ENCODE peak calls at places on chromosomes 6 and 20, in four cellular contexts. J, Q, C and B are unnamed samples.
A peak's percentile ranks its signal among the peaks of the same experiment; 100 is the strongest.

GRCh38 chr6:4670295-4670694 is 105.9 kb upstream of the CDYL start:
- DNase-seq in J (no peak), Q (no peak), C (no peak), B (no peak)

GRCh38 chr6:75498862-75499261 is 5.3 kb upstream of the FILIP1 start:
- DNase-seq in J (no peak), Q (no peak), C (no peak), B (no peak)

GRCh38 chr6:117448011-117448410 is 22.3 kb upstream of the ROS1 start:
- DNase-seq in J (no peak), Q (no peak), C (no peak), B (no peak)

GRCh38 chr6:35895560-35895959 is 25.3 kb downstream of the SRPK1 start:
- DNase-seq in J (no peak), Q (no peak), C (no peak), B (peak; percentile 77)

GRCh38 chr6:144266091-144266649 is 19.0 kb upstream of the UTRN start:
- DNase-seq in J (no peak), Q (no peak), C (no peak), B (peak; percentile 53)

GRCh38 chr6:11810039-11810541 is 31.5 kb upstream of the ADTRP start:
- DNase-seq in J (peak; percentile 88), Q (no peak), C (no peak), B (peak; percentile 63)

GRCh38 chr6:127893541-127893940 is 7.3 kb downstream of the THEMIS start:
- DNase-seq in J (no peak), Q (no peak), C (no peak), B (no peak)

GRCh38 chr20:1474817-1475603 is 8.4 kb upstream of the NSFL1C start:
- DNase-seq in J (no peak), Q (no peak), C (no peak), B (peak; percentile 88)

GRCh38 chr20:61521680-61522420 is 269.8 kb downstream of the CDH4 start:
- DNase-seq in J (no peak), Q (no peak), C (no peak), B (no peak)

GRCh38 chr6:30689022-30689865 is 1.5 kb downstream of the NRM start:
- DNase-seq in J (no peak), Q (no peak), C (no peak), B (no peak)

GRCh38 chr6:105357147-105357546 is 45.7 kb downstream of the PREP start:
- DNase-seq in J (no peak), Q (no peak), C (no peak), B (no peak)

GRCh38 chr6:127937102-127937501 is 36.2 kb upstream of the THEMIS start:
- DNase-seq in J (no peak), Q (no peak), C (no peak), B (no peak)

GRCh38 chr20:10217517-10218410 is 866 bp upstream of the SNAP25 start:
- DNase-seq in J (peak; percentile 39), Q (peak; percentile 83), C (peak; percentile 12), B (no peak)

GRCh38 chr20:21643417-21643816 is 62.0 kb upstream of the PAX1 start:
- DNase-seq in J (no peak), Q (no peak), C (no peak), B (peak; percentile 51)

GRCh38 chr6:102390541-102390940 is 997.0 kb downstream of the GRIK2 start:
- DNase-seq in J (no peak), Q (no peak), C (no peak), B (no peak)

GRCh38 chr6:144394209-144394608 is 109.1 kb downstream of the UTRN start:
- DNase-seq in J (no peak), Q (no peak), C (no peak), B (no peak)

GRCh38 chr20:15045246-15045645 is 707.8 kb upstream of the FLRT3 start:
- DNase-seq in J (no peak), Q (no peak), C (no peak), B (no peak)

GRCh38 chr20:16404171-16404570 is 169.1 kb downstream of the KIF16B start:
- DNase-seq in J (no peak), Q (no peak), C (no peak), B (no peak)

GRCh38 chr6:167441653-167442644 is 117.1 kb downstream of the TTLL2 start:
- DNase-seq in J (no peak), Q (no peak), C (no peak), B (no peak)

GRCh38 chr6:195861-196360 is 96.4 kb upstream of the DUSP22 start:
- DNase-seq in J (no peak), Q (no peak), C (no peak), B (no peak)

GRCh38 chr6:30147096-30147495 is 11.2 kb downstream of the TRIM40 start:
- DNase-seq in J (no peak), Q (no peak), C (no peak), B (no peak)

GRCh38 chr6:125658759-125659431 is 90.5 kb upstream of the HEY2 start:
- DNase-seq in J (no peak), Q (no peak), C (no peak), B (no peak)

GRCh38 chr20:48098099-48098498 is 312.8 kb upstream of the SULF2 start:
- DNase-seq in J (no peak), Q (no peak), C (no peak), B (no peak)